ENCODE peak calls at places on chromosomes 5 and 9, in seven cellular contexts. O is ecto neural progenitor cell, H is substantia nigra, F is amygdala, Z is ELR, M is transverse colon, G is brain microvascular endothelial cell. L is an unnamed sample.

GRCh38 chr9:35845824-35846771 is 17.1 kb downstream of the TMEM8B start:
- DNase-seq in O (peak), M (no peak), Z (no peak), H (no peak), G (no peak), F (no peak), L (no peak)

GRCh38 chr9:136673088-136673969 is 10.6 kb downstream of the EGFL7 start:
- DNase-seq in F (no peak), H (no peak), G (no peak), Z (no peak), M (no peak), O (no peak), L (no peak)

GRCh38 chr5:81164936-81165335 is 68.2 kb upstream of the CKMT2 start:
- DNase-seq in O (no peak), Z (peak), G (peak), H (no peak), F (no peak), M (no peak), L (peak)

GRCh38 chr9:136769710-136770191 is 5.4 kb upstream of the LCN15 start:
- DNase-seq in G (no peak), O (peak), M (peak), F (no peak), H (no peak), Z (peak), L (no peak)

GRCh38 chr5:103929310-103930003 is 366.9 kb upstream of the NUDT12 start:
- DNase-seq in H (no peak), Z (peak), O (no peak), F (no peak), M (no peak), G (no peak), L (peak)

GRCh38 chr5:39547548-39548154 is 122.9 kb upstream of the DAB2 start:
- DNase-seq in F (no peak), O (no peak), G (peak), M (peak), Z (peak), H (no peak), L (peak)

GRCh38 chr9:2418619-2419018 is 203.0 kb upstream of the VLDLR start:
- DNase-seq in M (no peak), H (no peak), O (no peak), F (no peak), G (peak), Z (no peak), L (peak)

GRCh38 chr5:76456258-76456657 is 53.2 kb downstream of the IQGAP2 start:
- DNase-seq in O (no peak), F (no peak), Z (no peak), M (no peak), G (no peak), H (no peak), L (no peak)

GRCh38 chr5:23631283-23632045 is 124.1 kb downstream of the PRDM9 start:
- DNase-seq in M (no peak), F (no peak), G (peak), O (no peak), H (no peak), Z (no peak), L (peak)

GRCh38 chr9:37333288-37333687 is 89.2 kb upstream of the GRHPR start:
- DNase-seq in O (no peak), G (no peak), F (no peak), H (no peak), Z (peak), M (no peak), L (no peak)

GRCh38 chr9:133141833-133142594 is 21.0 kb upstream of the RALGDS start:
- DNase-seq in F (no peak), H (peak), Z (no peak), O (no peak), M (peak), G (no peak), L (no peak)

L was measured in RPMI7951.